ENCODE peak calls at places on chromosomes 2 and 18, in six cellular contexts. F, U, M, H, K and E are unnamed samples.

GRCh38 chr18:58576641-58577251 is 52.1 kb downstream of the ALPK2 start:
- DNase-seq in K (no peak), M (no peak), F (no peak), U (no peak), H (no peak), E (no peak)

GRCh38 chr2:46126571-46126970 is 170.6 kb upstream of the EPAS1 start:
- DNase-seq in K (no peak), M (no peak), U (no peak), F (no peak), H (no peak), E (no peak)

GRCh38 chr2:37625156-37625555 is 46.3 kb downstream of the CDC42EP3 start:
- DNase-seq in M (no peak), U (no peak), H (no peak), K (no peak), F (no peak), E (no peak)

GRCh38 chr2:211454684-211455083 is 898.3 kb downstream of the CPS1 start:
- DNase-seq in U (no peak), M (no peak), H (no peak), F (no peak), K (no peak), E (no peak)

GRCh38 chr2:37583867-37584266 is 87.6 kb downstream of the CDC42EP3 start:
- DNase-seq in K (no peak), U (no peak), F (no peak), M (no peak), H (no peak), E (no peak)

GRCh38 chr2:117085719-117086118 is 728.8 kb upstream of the DDX18 start:
- DNase-seq in M (no peak), F (no peak), U (peak), H (no peak), K (no peak), E (no peak)

GRCh38 chr2:46497726-46498125 is 18.4 kb downstream of the TMEM247 start:
- DNase-seq in H (no peak), F (no peak), U (no peak), K (no peak), M (no peak), E (no peak)

GRCh38 chr2:98598781-98599428 is 9.4 kb downstream of the COA5 start:
- DNase-seq in F (no peak), M (no peak), H (no peak), K (no peak), U (no peak), E (no peak)